ENCODE peak calls at places on chromosome 14, in nine cellular contexts. F, S, Q, J, W, I, T, U and E are unnamed samples.

GRCh38 chr14:95526483-95527391 is 8.1 kb upstream of the GLRX5 start:
- DNase-seq in F (no peak), S (no peak), Q (no peak), J (no peak), W (no peak), I (no peak), T (peak; percentile 58), U (no peak), E (no peak)

GRCh38 chr14:74548881-74549280 is 55.3 kb downstream of the ISCA2 start:
- DNase-seq in F (no peak), S (no peak), Q (no peak), J (no peak), W (no peak), I (no peak), T (peak; percentile 85), U (no peak), E (no peak)

GRCh38 chr14:72545411-72546311 is 348.2 kb downstream of the DPF3 start:
- DNase-seq in F (no peak), S (no peak), Q (no peak), J (no peak), W (no peak), I (no peak), T (no peak), U (no peak), E (no peak)

GRCh38 chr14:66311935-66312334 is 174.2 kb upstream of the CCDC196 start:
- DNase-seq in F (no peak), S (no peak), Q (no peak), J (no peak), W (no peak), I (no peak), T (no peak), U (no peak), E (no peak)

GRCh38 chr14:49919825-49920224 is 26.9 kb downstream of the ARF6 start:
- DNase-seq in F (no peak), S (no peak), Q (no peak), J (no peak), W (no peak), I (no peak), T (no peak), U (no peak), E (no peak)

GRCh38 chr14:74980746-74981661 is 21.7 kb upstream of the EIF2B2 start:
- DNase-seq in F (no peak), S (no peak), Q (no peak), J (no peak), W (no peak), I (peak; percentile 82), T (peak; percentile 64), U (no peak), E (no peak)

GRCh38 chr14:32593290-32593942 is 264.3 kb downstream of the AKAP6 start:
- DNase-seq in F (no peak), S (peak; percentile 93), Q (no peak), J (no peak), W (no peak), I (no peak), T (peak; percentile 33), U (no peak), E (no peak)

GRCh38 chr14:74502236-74503019 is 8.9 kb downstream of the ISCA2 start:
- DNase-seq in F (no peak), S (peak; percentile 32), Q (no peak), J (peak; percentile 46), W (no peak), I (peak; percentile 60), T (peak; percentile 53), U (peak; percentile 34), E (peak; percentile 37)

GRCh38 chr14:92360666-92361370 is 37.9 kb downstream of the SLC24A4 start:
- DNase-seq in F (no peak), S (no peak), Q (no peak), J (no peak), W (no peak), I (no peak), T (no peak), U (no peak), E (no peak)

GRCh38 chr14:92252291-92252690 is 70.7 kb upstream of the SLC24A4 start:
- DNase-seq in F (no peak), S (no peak), Q (no peak), J (no peak), W (no peak), I (peak; percentile 32), T (no peak), U (no peak), E (no peak)

GRCh38 chr14:80264698-80265097 is 53.4 kb upstream of the DIO2 start:
- DNase-seq in F (no peak), S (no peak), Q (no peak), J (no peak), W (no peak), I (no peak), T (no peak), U (no peak), E (no peak)

GRCh38 chr14:21978184-21978998 is 304.8 kb upstream of the OR4E1 start:
- DNase-seq in F (no peak), S (no peak), Q (peak; percentile 20), J (peak; percentile 59), W (peak; percentile 43), I (peak; percentile 15), T (peak; percentile 12), U (no peak), E (peak; percentile 78)

DNA sequence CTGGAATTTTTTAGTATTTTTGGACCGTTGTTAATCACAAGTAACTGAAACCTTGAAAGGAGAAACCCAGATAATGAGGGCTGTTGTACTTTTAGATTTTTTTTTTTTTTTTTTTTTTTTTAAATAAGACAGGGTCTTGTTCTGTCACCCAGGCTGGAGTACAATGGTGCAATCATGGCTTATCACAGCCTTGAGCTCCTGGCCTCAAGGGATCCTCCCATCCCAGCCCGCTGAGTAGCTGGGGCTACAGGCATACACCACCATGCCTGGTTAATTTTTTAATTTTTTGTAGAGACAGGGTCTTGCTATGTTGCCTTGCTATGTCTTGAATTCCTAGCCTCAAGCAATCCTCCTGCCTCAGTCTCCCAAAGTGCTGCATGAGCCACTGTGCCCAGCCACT is 211.6 kb downstream of the SYNE2 start:
- DNase-seq in F (no peak), S (no peak), Q (no peak), J (no peak), W (no peak), I (no peak), T (no peak), U (no peak), E (no peak)
- TF ChIP-seq CTCF in F (no peak), S (no peak), Q (no peak), J (no peak), W (no peak), I (no peak), T (no peak), U (no peak), E (no peak)

DNA sequence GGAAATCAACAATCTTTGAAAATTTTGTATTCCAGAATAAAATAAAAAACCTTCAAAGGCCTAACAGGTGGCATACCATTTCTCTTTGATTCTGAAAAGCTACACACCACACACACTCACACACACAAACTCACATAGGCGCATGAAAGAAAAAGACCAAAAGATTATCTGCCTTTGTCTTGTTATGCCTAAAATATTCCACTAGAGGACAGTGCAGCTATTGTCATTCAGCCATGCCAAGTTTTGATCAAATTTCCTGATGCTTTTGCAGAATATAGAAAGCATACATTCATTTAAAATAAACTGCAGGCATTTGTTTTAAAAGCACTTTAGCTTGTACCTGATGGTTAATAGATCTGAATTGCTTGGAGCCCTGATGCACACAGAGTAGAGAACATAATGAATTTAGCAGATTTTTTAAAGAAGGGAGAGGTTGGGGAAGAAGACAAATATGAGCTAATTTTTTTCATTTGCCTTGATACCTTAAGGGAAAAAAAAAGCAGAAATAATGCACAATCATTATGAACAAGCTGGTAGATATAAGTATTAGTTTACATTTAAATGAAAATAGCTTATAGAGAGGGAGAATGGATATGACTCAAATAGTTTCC is 1766.9 kb upstream of the SEL1L start:
- DNase-seq in F (no peak), S (peak; percentile 28), Q (no peak), J (no peak), W (no peak), I (no peak), T (peak; percentile 60), U (no peak), E (no peak)
- TF ChIP-seq CTCF in F (peak; percentile 89), S (peak; percentile 91), Q (peak; percentile 91), J (no peak), W (peak; percentile 33), I (peak; percentile 71), T (peak; percentile 93), U (peak; percentile 84), E (peak; percentile 59)

GRCh38 chr14:24216345-24216699 is 456 bp upstream of the MDP1 start:
- DNase-seq in F (no peak), S (no peak), Q (no peak), J (no peak), W (no peak), I (no peak), T (no peak), U (no peak), E (no peak)

GRCh38 chr14:24219080-24219479 is 3.2 kb upstream of the MDP1 start:
- DNase-seq in F (no peak), S (no peak), Q (no peak), J (no peak), W (no peak), I (no peak), T (no peak), U (no peak), E (no peak)

GRCh38 chr14:24212924-24213865 is at the start of gene CHMP4A:
- DNase-seq in F (peak; percentile 94), S (peak; percentile 98), Q (peak; percentile 94), J (peak; percentile 96), W (peak; percentile 93), I (peak; percentile 96), T (peak; percentile 98), U (peak; percentile 99), E (peak; percentile 99)

GRCh38 chr14:24213866-24214652 is 771 bp upstream of the CHMP4A start:
- DNase-seq in F (no peak), S (no peak), Q (no peak), J (no peak), W (no peak), I (no peak), T (no peak), U (no peak), E (no peak)

DNA sequence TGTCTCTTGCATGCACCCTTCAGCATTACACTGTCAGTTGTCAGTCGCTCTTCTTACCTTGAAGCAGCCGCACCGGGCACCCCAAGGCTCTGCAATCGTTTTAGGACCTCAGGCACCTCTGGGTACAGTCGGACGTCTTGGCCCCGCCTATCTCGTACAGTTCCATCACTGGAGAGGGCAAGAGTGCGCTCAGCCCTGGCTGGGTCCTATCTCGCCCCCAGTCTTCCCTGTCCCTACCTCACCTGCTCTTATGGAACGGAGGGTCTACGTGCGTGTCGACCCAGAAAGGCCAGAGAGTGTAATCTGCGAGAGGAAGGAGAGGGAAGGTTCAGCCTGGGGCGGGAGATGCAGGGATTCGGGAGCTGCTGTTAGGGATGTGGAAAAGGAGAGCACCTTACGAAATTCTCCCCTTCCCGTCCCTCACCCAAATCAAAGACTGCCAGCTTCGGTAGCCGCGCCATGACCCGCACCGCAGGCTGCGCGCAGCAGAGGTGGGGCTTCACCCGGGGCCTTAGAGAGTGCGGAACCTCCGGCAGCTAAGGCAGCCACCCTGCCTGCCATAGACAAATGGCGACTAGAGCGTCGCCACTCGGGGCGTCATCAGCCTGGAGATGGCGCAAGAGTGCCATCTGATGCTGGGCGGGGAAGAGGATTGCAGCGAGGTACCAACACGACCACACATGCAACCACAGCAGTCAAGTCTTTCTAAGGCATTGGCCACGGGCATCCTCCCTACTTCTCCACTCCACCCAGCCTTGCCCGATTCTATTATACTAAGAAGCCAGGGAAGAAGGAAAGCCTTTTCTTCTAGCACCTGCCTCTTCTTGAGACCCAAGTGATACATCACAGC is at the start of gene MDP1:
- DNase-seq in F (peak; percentile 84), S (peak; percentile 68), Q (peak; percentile 86), J (peak; percentile 80), W (peak; percentile 87), I (peak; percentile 91), T (peak; percentile 87), U (peak; percentile 82), E (peak; percentile 91)
- TF ChIP-seq CTCF in F (peak; percentile 48), S (peak; percentile 79), Q (peak; percentile 55), J (no peak), W (peak; percentile 80), I (peak; percentile 53), T (no peak), U (peak; percentile 50), E (peak; percentile 45)

GRCh38 chr14:104574536-104574935 is 5.0 kb upstream of the C14orf180 start:
- DNase-seq in F (no peak), S (no peak), Q (no peak), J (no peak), W (no peak), I (no peak), T (no peak), U (no peak), E (no peak)
- TF ChIP-seq CTCF in F (no peak), S (no peak), Q (no peak), J (no peak), W (no peak), I (no peak), T (no peak), U (no peak), E (no peak)